ENCODE peak calls at places on chromosomes 16 and 17, in six cellular contexts. C, N, W, P, H and L are unnamed samples.
A peak's percentile ranks its signal among the peaks of the same experiment; 100 is the strongest.

GRCh38 chr17:14866266-14866665 is 398.9 kb downstream of the PMP22 start:
- DNase-seq in C (no peak), N (no peak), W (no peak), P (no peak), H (no peak), L (no peak)

GRCh38 chr17:43373343-43373742 is 25.4 kb upstream of the ARL4D start:
- DNase-seq in C (no peak), N (no peak), W (no peak), P (no peak), H (no peak), L (no peak)

GRCh38 chr16:77043076-77043475 is 147.9 kb upstream of the MON1B start:
- DNase-seq in C (peak; percentile 47), N (no peak), W (peak; percentile 40), P (no peak), H (no peak), L (peak; percentile 74)

GRCh38 chr16:84532299-84532724 is 27.9 kb upstream of the MEAK7 start:
- DNase-seq in C (peak; percentile 93), N (no peak), W (no peak), P (peak; percentile 64), H (no peak), L (no peak)

GRCh38 chr17:50279181-50279526 is 4.9 kb downstream of the TMEM92 start:
- DNase-seq in C (no peak), N (no peak), W (no peak), P (no peak), H (no peak), L (no peak)

GRCh38 chr16:88922114-88922825 is 54.7 kb downstream of the CBFA2T3 start:
- DNase-seq in C (peak; percentile 86), N (no peak), W (no peak), P (peak; percentile 68), H (no peak), L (no peak)

GRCh38 chr16:73232555-73233422 is 184.9 kb upstream of the ZFHX3 start:
- DNase-seq in C (peak; percentile 98), N (no peak), W (peak; percentile 21), P (no peak), H (no peak), L (no peak)

GRCh38 chr16:15652293-15653001 is 2.4 kb downstream of the NDE1 start:
- DNase-seq in C (no peak), N (no peak), W (no peak), P (no peak), H (no peak), L (no peak)

GRCh38 chr16:70163596-70163995 is 10.0 kb upstream of the CLEC18C start:
- DNase-seq in C (no peak), N (no peak), W (no peak), P (peak; percentile 4), H (no peak), L (no peak)

GRCh38 chr17:82658796-82659452 is 10.7 kb upstream of the WDR45B start:
- DNase-seq in C (no peak), N (no peak), W (no peak), P (no peak), H (no peak), L (no peak)

GRCh38 chr17:16081507-16082087 is 82.0 kb downstream of the TTC19 start:
- DNase-seq in C (no peak), N (no peak), W (no peak), P (no peak), H (no peak), L (no peak)

GRCh38 chr17:1865252-1866037 is 35.6 kb downstream of the RPA1 start:
- DNase-seq in C (peak; percentile 51), N (peak; percentile 72), W (peak; percentile 0), P (peak; percentile 54), H (peak; percentile 32), L (peak; percentile 57)

GRCh38 chr17:82302498-82302963 is 14.9 kb downstream of the CD7 start:
- DNase-seq in C (no peak), N (peak; percentile 68), W (no peak), P (no peak), H (no peak), L (no peak)

GRCh38 chr16:79229371-79229770 is 371.2 kb downstream of the MAF start:
- DNase-seq in C (no peak), N (no peak), W (no peak), P (no peak), H (no peak), L (no peak)

GRCh38 chr17:76132574-76133338 is 8.3 kb downstream of the FOXJ1 start:
- DNase-seq in C (no peak), N (no peak), W (peak; percentile 80), P (no peak), H (no peak), L (no peak)

GRCh38 chr16:88651276-88651988 is 579 bp upstream of the CYBA start:
- DNase-seq in C (no peak), N (peak; percentile 72), W (no peak), P (no peak), H (peak; percentile 57), L (peak; percentile 95)

GRCh38 chr17:50511058-50511457 is 2.8 kb downstream of the MYCBPAP start:
- DNase-seq in C (no peak), N (no peak), W (no peak), P (no peak), H (no peak), L (no peak)

GRCh38 chr16:74451951-74452758 is 30.9 kb upstream of the CLEC18B start:
- DNase-seq in C (no peak), N (no peak), W (no peak), P (no peak), H (no peak), L (peak; percentile 68)

GRCh38 chr16:9334091-9334490 is 242.6 kb downstream of the HAPSTR1 start:
- DNase-seq in C (no peak), N (no peak), W (no peak), P (no peak), H (no peak), L (no peak)

GRCh38 chr16:55499951-55500350 is 8.9 kb upstream of the LPCAT2 start:
- DNase-seq in C (peak; percentile 97), N (peak; percentile 1), W (no peak), P (peak; percentile 8), H (no peak), L (no peak)

GRCh38 chr17:30093463-30094147 is 23.0 kb upstream of the NSRP1 start:
- DNase-seq in C (peak; percentile 71), N (peak; percentile 63), W (peak; percentile 59), P (peak; percentile 75), H (peak; percentile 23), L (peak; percentile 85)

GRCh38 chr16:74723224-74723623 is 22.6 kb upstream of the MLKL start:
- DNase-seq in C (no peak), N (no peak), W (no peak), P (no peak), H (no peak), L (no peak)

GRCh38 chr17:77485089-77485833 is 344.5 kb downstream of the SEC14L1 start:
- DNase-seq in C (no peak), N (no peak), W (no peak), P (no peak), H (no peak), L (no peak)

GRCh38 chr17:40542562-40543411 is 22.5 kb downstream of the CCR7 start:
- DNase-seq in C (peak; percentile 100), N (peak; percentile 26), W (peak; percentile 64), P (peak; percentile 89), H (peak; percentile 38), L (no peak)

GRCh38 chr17:574061-574460 is 140.6 kb downstream of the VPS53 start:
- DNase-seq in C (peak; percentile 87), N (no peak), W (no peak), P (no peak), H (no peak), L (no peak)

GRCh38 chr17:35084987-35085386 is 21.5 kb upstream of the RFFL start:
- DNase-seq in C (no peak), N (no peak), W (no peak), P (no peak), H (no peak), L (no peak)

GRCh38 chr16:11755022-11755760 is 12.5 kb upstream of the TXNDC11 start:
- DNase-seq in C (no peak), N (no peak), W (no peak), P (no peak), H (no peak), L (no peak)

GRCh38 chr16:29993191-29993902 is 2.1 kb downstream of the HIRIP3 start:
- DNase-seq in C (no peak), N (no peak), W (no peak), P (no peak), H (no peak), L (no peak)

GRCh38 chr16:47574091-47575054 is 113.2 kb downstream of the PHKB start:
- DNase-seq in C (peak; percentile 64), N (no peak), W (no peak), P (no peak), H (no peak), L (peak; percentile 33)

GRCh38 chr17:55265434-55266021 is 768 bp downstream of the HLF start:
- DNase-seq in C (no peak), N (peak; percentile 19), W (peak; percentile 64), P (no peak), H (peak; percentile 20), L (no peak)

GRCh38 chr17:49520386-49521087 is 25.4 kb downstream of the NGFR start:
- DNase-seq in C (no peak), N (no peak), W (no peak), P (peak; percentile 52), H (no peak), L (no peak)

GRCh38 chr17:41404024-41404651 is 6.7 kb upstream of the KRT31 start:
- DNase-seq in C (peak; percentile 56), N (no peak), W (peak; percentile 17), P (no peak), H (no peak), L (no peak)

GRCh38 chr16:85536411-85537330 is 76.5 kb upstream of the GSE1 start:
- DNase-seq in C (no peak), N (no peak), W (no peak), P (no peak), H (no peak), L (no peak)

GRCh38 chr17:40532520-40533253 is 31.3 kb upstream of the TNS4 start:
- DNase-seq in C (peak; percentile 82), N (no peak), W (no peak), P (no peak), H (no peak), L (no peak)

GRCh38 chr17:4796550-4796915 is 569 bp downstream of the PSMB6 start:
- DNase-seq in C (peak; percentile 47), N (no peak), W (no peak), P (no peak), H (no peak), L (peak; percentile 39)